ENCODE peak calls at places on chromosomes 16 and 17, in ten cellular contexts. E is AG04450, O is cardiac muscle cell, Q is heart left ventricle, J is AG09319, T is progenitor cell of endocrine pancreas, N is mucosa of descending colon, X is fibroblast of mammary gland, G is Calu3, Y is lower lobe of right lung. S is an unnamed sample.

GRCh38 chr17:60675997-60676396 is 1.7 kb upstream of the BCAS3 start:
- DNase-seq in Q (no peak), Y (no peak), J (no peak), N (no peak), G (no peak), T (no peak), X (no peak), E (no peak), O (no peak), S (no peak)

GRCh38 chr17:76452102-76452645 is 778 bp downstream of the UBE2O start:
- DNase-seq in J (no peak), N (no peak), G (no peak), Y (no peak), X (no peak), O (no peak), Q (no peak), T (no peak), E (no peak), S (peak)

GRCh38 chr16:66904428-66904845 is 14.2 kb downstream of the CDH16 start:
- DNase-seq in T (no peak), E (no peak), N (no peak), Y (no peak), J (no peak), Q (no peak), X (no peak), G (no peak), O (no peak), S (no peak)

GRCh38 chr17:40617678-40618240 is 29.9 kb downstream of the SMARCE1 start:
- DNase-seq in Y (no peak), T (no peak), Q (no peak), J (peak), E (no peak), N (no peak), X (no peak), G (peak), O (no peak), S (no peak)

GRCh38 chr16:80687606-80688005 is 116.8 kb downstream of the CDYL2 start:
- DNase-seq in T (no peak), X (no peak), Q (no peak), O (peak), E (no peak), N (no peak), J (no peak), Y (no peak), G (no peak), S (no peak)

GRCh38 chr16:49502136-49502881 is 128.7 kb downstream of the C16orf78 start:
- DNase-seq in T (no peak), G (no peak), E (no peak), O (no peak), J (no peak), Y (no peak), X (no peak), N (no peak), Q (no peak), S (no peak)

GRCh38 chr16:85832578-85833539 is 33.4 kb downstream of the COX4I1 start:
- DNase-seq in O (no peak), Q (no peak), N (peak), G (no peak), T (no peak), E (no peak), J (no peak), X (no peak), Y (no peak), S (no peak)

GRCh38 chr17:70879389-70879788 is 710.1 kb downstream of the KCNJ2 start:
- DNase-seq in Y (no peak), O (no peak), T (no peak), G (no peak), X (no peak), N (no peak), Q (no peak), E (no peak), J (no peak), S (no peak)

GRCh38 chr17:65055708-65056638 is 567 bp downstream of the GNA13 start:
- DNase-seq in G (peak), O (no peak), Y (peak), Q (peak), J (no peak), X (peak), N (peak), E (no peak), T (peak), S (peak)

GRCh38 chr17:35866356-35866950 is 2.2 kb downstream of the HEATR9 start:
- DNase-seq in E (no peak), Q (no peak), N (no peak), J (no peak), X (peak), T (no peak), O (peak), Y (no peak), G (no peak), S (no peak)

GRCh38 chr17:11736613-11737289 is 138.5 kb downstream of the DNAH9 start:
- DNase-seq in J (no peak), G (no peak), Y (no peak), Q (no peak), X (no peak), O (no peak), N (no peak), T (no peak), E (no peak), S (no peak)

GRCh38 chr17:10125761-10126553 is 72.4 kb downstream of the GAS7 start:
- DNase-seq in N (no peak), Q (no peak), T (no peak), Y (no peak), X (peak), G (no peak), J (no peak), O (peak), E (no peak), S (no peak)

GRCh38 chr16:3454093-3454492 is 10.6 kb downstream of the NAA60 start:
- DNase-seq in N (no peak), E (no peak), X (no peak), Y (no peak), O (no peak), T (no peak), Q (no peak), G (no peak), J (no peak), S (no peak)

GRCh38 chr16:82059983-82060421 is 24.9 kb downstream of the HSD17B2 start:
- DNase-seq in N (no peak), E (no peak), T (no peak), Q (no peak), G (no peak), O (no peak), Y (no peak), J (no peak), X (no peak), S (peak)

GRCh38 chr17:57319806-57320205 is 63.5 kb downstream of the MSI2 start:
- DNase-seq in N (no peak), T (no peak), X (no peak), E (no peak), Q (no peak), Y (no peak), J (no peak), G (no peak), O (no peak), S (no peak)

GRCh38 chr17:39863918-39864746 is at the start of gene IKZF3:
- DNase-seq in N (peak), Y (peak), E (no peak), X (peak), G (peak), O (peak), Q (peak), J (no peak), T (peak), S (peak)

GRCh38 chr16:73565263-73565662 is 517.3 kb upstream of the ZFHX3 start:
- DNase-seq in J (no peak), G (peak), O (no peak), Y (no peak), N (no peak), T (no peak), X (no peak), Q (no peak), E (no peak), S (no peak)

GRCh38 chr17:74152591-74153455 is 50.7 kb upstream of the RPL38 start:
- DNase-seq in X (no peak), T (no peak), E (no peak), Q (no peak), O (peak), G (peak), Y (no peak), J (no peak), N (no peak), S (no peak)

GRCh38 chr16:30053376-30054015 is 12.1 kb upstream of the ALDOA start:
- DNase-seq in Y (no peak), J (no peak), N (no peak), G (no peak), T (no peak), X (no peak), Q (no peak), O (peak), E (no peak), S (peak)

GRCh38 chr17:19979917-19980770 is 2.5 kb upstream of the AKAP10 start:
- DNase-seq in O (peak), N (peak), G (no peak), Y (peak), J (no peak), X (peak), E (no peak), Q (peak), T (no peak), S (no peak)

GRCh38 chr17:79811036-79811887 is 14.4 kb upstream of the CBX8 start:
- DNase-seq in J (no peak), N (peak), X (no peak), T (peak), E (no peak), O (no peak), G (peak), Y (no peak), Q (no peak), S (peak)

GRCh38 chr17:69235338-69236058 is 6.9 kb upstream of the ABCA10 start:
- DNase-seq in Y (peak), G (peak), J (peak), N (peak), Q (peak), O (peak), X (peak), T (peak), E (peak), S (peak)

GRCh38 chr16:52069866-52070265 is 477.1 kb downstream of the TOX3 start:
- DNase-seq in G (peak), N (no peak), O (peak), Q (no peak), T (no peak), J (no peak), E (no peak), X (peak), Y (no peak), S (peak)
- TF ChIP-seq CTCF in G (peak), N (no peak), O (peak), Q (peak), T (peak), J (no peak), E (no peak), X (no peak), Y (peak), S (peak)

GRCh38 chr17:42677012-42677857 is 441 bp upstream of the PLEKHH3 start:
- DNase-seq in G (peak), X (peak), Y (peak), T (peak), Q (peak), N (peak), J (peak), E (peak), O (peak), S (peak)

GRCh38 chr17:42679492-42680330 is 1.9 kb downstream of the CCR10 start:
- DNase-seq in O (peak), X (peak), T (peak), N (peak), Q (peak), E (no peak), J (no peak), G (peak), Y (peak), S (peak)

GRCh38 chr17:42680331-42680808 is 1.3 kb downstream of the CCR10 start:
- DNase-seq in O (no peak), Q (peak), X (peak), N (no peak), T (no peak), E (no peak), Y (no peak), G (no peak), J (no peak), S (no peak)

GRCh38 chr17:42677921-42678781 is 1.4 kb upstream of the PLEKHH3 start:
- DNase-seq in X (peak), Y (peak), T (peak), O (peak), J (no peak), G (peak), N (peak), E (no peak), Q (peak), S (peak)

DNA sequence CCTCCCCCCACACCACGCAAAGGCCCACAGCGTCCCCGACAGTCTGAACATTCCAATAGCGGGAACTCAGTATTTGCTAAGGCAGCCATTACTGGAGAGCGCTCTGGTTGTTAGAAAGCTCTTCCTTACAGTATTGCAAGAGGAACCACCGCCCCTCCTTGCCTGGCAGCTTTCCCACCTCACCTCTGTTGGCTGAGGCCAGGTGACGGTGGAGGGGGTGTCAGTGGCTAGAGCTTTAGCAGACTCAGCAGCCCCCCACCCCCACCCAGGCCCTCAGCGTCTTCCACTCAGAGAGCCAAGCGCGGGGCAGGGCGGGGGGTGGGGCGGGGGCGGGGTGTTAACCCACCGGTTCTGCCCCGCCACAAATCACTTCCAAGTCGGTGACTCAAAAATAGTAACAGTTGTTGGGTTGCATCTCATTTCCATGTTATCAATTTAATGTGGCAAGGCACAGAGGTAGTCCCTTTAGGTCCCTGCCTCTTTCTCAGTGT is 2.3 kb upstream of the PLEKHH3 start:
- DNase-seq in J (no peak), Y (peak), O (peak), G (peak), T (no peak), Q (peak), N (peak), E (no peak), X (peak), S (no peak)
- TF ChIP-seq CTCF in J (no peak), Y (no peak), O (no peak), G (no peak), T (no peak), Q (no peak), N (no peak), E (no peak), X (no peak), S (no peak)

GRCh38 chr17:33292184-33292980 is 713 bp downstream of the ASIC2 start:
- DNase-seq in N (peak), E (no peak), G (no peak), Y (no peak), T (peak), J (no peak), Q (no peak), X (peak), O (peak), S (peak)
- TF ChIP-seq CTCF in N (peak), E (peak), G (no peak), Y (peak), T (peak), J (no peak), Q (peak), X (no peak), O (no peak), S (peak)

DNA sequence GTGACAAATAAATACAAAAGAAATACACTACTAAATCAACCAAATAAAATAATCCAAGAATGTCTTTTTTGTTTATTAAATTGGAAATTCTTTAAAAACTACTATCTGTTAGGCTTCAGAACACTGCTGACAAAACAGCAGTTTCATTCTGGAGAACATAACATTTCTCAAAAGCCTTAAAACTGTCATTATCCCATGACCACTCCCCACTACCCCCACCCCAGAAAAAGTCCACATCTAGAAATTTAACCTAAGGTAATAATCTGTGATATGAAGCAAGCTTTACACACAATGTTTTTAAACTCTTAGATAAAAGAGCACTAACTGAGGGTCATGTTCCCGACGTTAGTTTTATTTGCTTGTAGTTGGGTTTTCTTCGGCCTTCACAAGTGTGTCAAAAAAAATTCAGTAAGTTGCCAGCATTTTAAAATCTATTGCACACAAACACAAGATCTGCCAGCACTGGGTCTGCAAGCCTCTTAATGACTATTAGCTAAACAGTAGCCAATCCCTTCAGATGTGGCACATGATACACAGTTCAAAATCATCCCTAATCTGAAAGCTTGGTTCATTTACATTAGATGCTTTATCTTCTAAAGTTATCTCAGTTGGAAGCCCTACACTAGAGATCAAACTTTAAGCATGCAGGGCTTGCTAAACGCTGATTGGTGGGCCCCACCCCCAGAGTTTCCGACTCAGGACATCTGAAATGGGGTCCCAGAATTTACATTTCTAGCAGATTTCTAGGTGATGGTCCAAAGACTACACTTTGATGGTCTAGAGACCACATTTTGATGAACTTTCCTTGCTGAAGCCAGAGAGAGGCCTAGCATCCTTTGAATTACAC is 75.2 kb downstream of the KANSL1 start:
- DNase-seq in O (peak), T (no peak), Q (no peak), X (no peak), J (no peak), Y (no peak), E (no peak), G (no peak), N (no peak), S (no peak)
- TF ChIP-seq CTCF in O (no peak), T (no peak), Q (no peak), X (no peak), J (no peak), Y (no peak), E (no peak), G (no peak), N (no peak), S (no peak)

GRCh38 chr17:46842835-46843234 is 8.5 kb upstream of the WNT9B start:
- DNase-seq in N (no peak), Q (no peak), X (peak), G (no peak), T (no peak), Y (peak), O (no peak), J (no peak), E (no peak), S (no peak)
- TF ChIP-seq CTCF in N (no peak), Q (no peak), X (peak), G (peak), T (peak), Y (peak), O (peak), J (peak), E (peak), S (peak)

GRCh38 chr16:52580488-52580887 is 33.5 kb upstream of the TOX3 start:
- DNase-seq in E (no peak), Y (no peak), J (no peak), O (no peak), Q (no peak), G (no peak), N (no peak), X (no peak), T (no peak), S (no peak)

GRCh38 chr16:52578829-52579193 is 31.9 kb upstream of the TOX3 start:
- DNase-seq in X (no peak), Y (no peak), G (no peak), E (no peak), Q (no peak), N (no peak), O (no peak), T (no peak), J (no peak), S (no peak)

GRCh38 chr16:52578007-52578828 is 31.3 kb upstream of the TOX3 start:
- DNase-seq in X (no peak), Y (no peak), O (no peak), J (no peak), G (no peak), Q (no peak), N (no peak), E (no peak), T (no peak), S (no peak)

GRCh38 chr16:52584354-52584840 is 37.5 kb upstream of the TOX3 start:
- DNase-seq in Y (no peak), X (no peak), G (no peak), N (no peak), O (no peak), T (no peak), Q (no peak), J (no peak), E (no peak), S (no peak)

DNA sequence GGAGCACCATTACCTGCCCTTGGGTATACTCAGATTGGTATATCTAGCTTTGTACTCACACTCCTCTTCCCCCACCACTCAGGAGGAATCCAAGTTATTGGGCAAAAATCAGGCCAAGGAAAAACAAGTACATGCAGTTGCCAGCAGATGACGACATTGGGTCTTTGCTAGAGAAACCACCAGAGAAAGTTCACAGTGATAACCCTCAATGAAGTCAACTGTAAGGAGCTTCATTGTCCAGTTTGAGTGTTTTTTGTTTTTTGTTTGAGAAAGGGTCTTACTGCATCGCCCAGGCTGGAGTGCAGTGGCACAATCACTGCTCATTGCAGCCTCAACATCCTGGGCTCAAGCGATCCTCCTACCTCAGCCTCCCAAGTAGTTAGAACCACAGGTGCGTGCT is 34.6 kb upstream of the TOX3 start:
- DNase-seq in N (no peak), J (no peak), T (no peak), Q (no peak), O (no peak), G (peak), X (no peak), E (no peak), Y (no peak), S (no peak)
- TF ChIP-seq CTCF in N (no peak), J (no peak), T (peak), Q (no peak), O (no peak), G (peak), X (no peak), E (no peak), Y (no peak), S (no peak)

DNA sequence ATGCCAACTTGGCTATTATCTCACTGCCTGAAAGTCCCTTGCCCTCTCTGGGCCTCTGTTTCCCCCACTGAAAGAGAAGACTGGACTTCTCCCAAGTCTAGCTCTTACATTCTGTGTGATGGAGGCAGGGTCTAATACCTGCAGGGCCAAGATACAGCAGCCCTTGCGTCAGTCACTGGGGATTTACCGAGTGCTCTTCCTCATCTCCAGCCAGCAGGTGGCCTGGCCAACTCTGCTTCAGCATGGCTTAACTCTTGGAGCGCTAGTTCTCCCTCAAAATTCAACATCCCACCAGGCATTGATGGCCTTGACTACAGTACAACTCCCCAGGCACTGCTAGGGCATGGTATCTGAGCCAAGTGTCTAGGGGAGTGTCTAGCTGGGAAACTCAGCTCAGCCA is 19.9 kb upstream of the MTMR4 start:
- DNase-seq in Y (no peak), O (no peak), T (no peak), N (no peak), X (no peak), Q (no peak), J (no peak), G (no peak), E (no peak), S (no peak)
- TF ChIP-seq CTCF in Y (no peak), O (no peak), T (peak), N (no peak), X (no peak), Q (no peak), J (no peak), G (no peak), E (no peak), S (no peak)